ENCODE peak calls at places on chromosomes 7 and 10, in seven cellular contexts. D, P, T, I, H, G and O are unnamed samples. For H3K9me3, the result is how much of the 10 kb centered on the place peaks cover.

GRCh38 chr10:98258683-98259454 is 9.1 kb downstream of the LOXL4 start:
- DNase-seq in T (no peak), G (no peak), D (no peak), P (no peak), H (no peak), I (no peak), O (peak)

GRCh38 chr7:8436965-8437364 is 3.6 kb downstream of the NXPH1 start:
- DNase-seq in G (peak), D (no peak), T (peak), I (peak), H (no peak), P (no peak), O (no peak)

GRCh38 chr10:118564114-118564513 is 31.3 kb downstream of the PRLHR start:
- DNase-seq in G (no peak), P (no peak), T (no peak), H (no peak), D (no peak), I (no peak), O (no peak)

GRCh38 chr10:63421591-63421990 is 44.2 kb downstream of the JMJD1C start:
- DNase-seq in D (no peak), I (no peak), G (no peak), T (no peak), H (no peak), P (no peak), O (no peak)

GRCh38 chr7:140610204-140611165 is 30.1 kb downstream of the DENND2A start:
- DNase-seq in G (no peak), T (no peak), H (no peak), P (no peak), I (peak), D (peak), O (no peak)

GRCh38 chr10:68406111-68406814 is 814 bp downstream of the RUFY2 start:
- DNase-seq in I (peak), G (no peak), D (peak), T (peak), P (no peak), H (peak), O (no peak)

GRCh38 chr10:44863344-44864041 is 47.6 kb upstream of the TMEM72 start:
- DNase-seq in G (no peak), P (no peak), H (no peak), D (no peak), T (peak), I (no peak), O (no peak)

GRCh38 chr7:32518534-32519140 is 23.3 kb downstream of the AVL9 start:
- DNase-seq in D (no peak), T (no peak), P (no peak), G (no peak), I (no peak), H (no peak), O (no peak)

GRCh38 chr7:51121945-51122425 is 194.6 kb downstream of the COBL start:
- DNase-seq in I (peak), D (peak), P (no peak), H (peak), T (peak), G (no peak), O (no peak)

GRCh38 chr10:30433286-30433778 is 652 bp upstream of the MAP3K8 start:
- DNase-seq in T (peak), H (peak), I (peak), D (peak), P (no peak), G (peak), O (peak)

GRCh38 chr10:132875435-132875834 is 66.9 kb downstream of the CFAP46 start:
- DNase-seq in P (no peak), T (no peak), G (no peak), I (no peak), D (no peak), H (no peak), O (peak)

GRCh38 chr7:132045002-132045401 is 488.6 kb upstream of the PODXL start:
- DNase-seq in I (no peak), H (no peak), G (no peak), P (no peak), D (no peak), T (no peak), O (no peak)

GRCh38 chr10:87925570-87925969 is 62.1 kb downstream of the PTEN start:
- DNase-seq in I (no peak), H (no peak), P (no peak), T (no peak), D (no peak), G (no peak), O (no peak)

GRCh38 chr7:90262438-90262837 is 17.5 kb downstream of the CFAP69 start:
- DNase-seq in G (no peak), P (no peak), D (no peak), T (no peak), I (no peak), H (no peak), O (no peak)

GRCh38 chr10:67884842-67885680 is 605 bp downstream of the SIRT1 start:
- DNase-seq in G (peak), D (peak), T (peak), I (peak), H (peak), P (peak), O (peak)

GRCh38 chr7:139354729-139355128 is 5.0 kb upstream of the LUC7L2 start:
- DNase-seq in D (no peak), I (no peak), H (no peak), P (no peak), G (no peak), T (no peak), O (no peak)

GRCh38 chr10:132514841-132515521 is 22.6 kb upstream of the INPP5A start:
- DNase-seq in I (peak), G (no peak), P (no peak), D (no peak), T (peak), H (no peak), O (peak)

GRCh38 chr7:102004229-102004628 is 186.8 kb downstream of the CUX1 start:
- DNase-seq in I (peak), H (no peak), P (no peak), G (no peak), D (no peak), T (no peak), O (no peak)

GRCh38 chr7:28419717-28420116 is 7.4 kb downstream of the CREB5 start:
- DNase-seq in T (no peak), G (no peak), D (no peak), I (no peak), H (no peak), P (no peak), O (no peak)

GRCh38 chr10:31359979-31360378 is 41.0 kb downstream of the ZEB1 start:
- DNase-seq in H (no peak), D (no peak), P (no peak), T (no peak), I (no peak), G (no peak), O (no peak)

GRCh38 chr10:43287056-43288007 is 20.5 kb upstream of the RASGEF1A start:
- DNase-seq in P (no peak), D (no peak), T (peak), I (no peak), G (peak), H (no peak), O (peak)

GRCh38 chr7:40572810-40573470 is 438.1 kb downstream of the SUGCT start:
- DNase-seq in P (no peak), D (no peak), T (no peak), G (no peak), H (no peak), I (no peak), O (no peak)

GRCh38 chr7:137547477-137547876 is 203.9 kb upstream of the PTN start:
- DNase-seq in P (no peak), G (no peak), I (no peak), H (no peak), D (no peak), T (no peak), O (no peak)

GRCh38 chr10:62794306-62794705 is 10.2 kb upstream of the ADO start:
- DNase-seq in P (no peak), T (no peak), H (no peak), I (peak), D (no peak), G (no peak), O (no peak)

GRCh38 chr10:8060010-8060703 is 5.7 kb downstream of the GATA3 start:
- DNase-seq in H (no peak), G (peak), D (no peak), I (no peak), P (no peak), T (no peak), O (no peak)

GRCh38 chr7:15057272-15057671 is 154.7 kb upstream of the DGKB start:
- DNase-seq in H (no peak), G (no peak), D (no peak), I (no peak), T (no peak), P (no peak), O (no peak)

GRCh38 chr10:93071674-93072224 is 1.9 kb upstream of the CYP26A1 start:
- DNase-seq in P (no peak), D (peak), T (peak), G (no peak), I (peak), H (no peak), O (peak)

GRCh38 chr10:23200997-23201652 is 9.0 kb downstream of the PTF1A start:
- DNase-seq in D (no peak), G (no peak), I (no peak), H (no peak), T (peak), P (no peak), O (no peak)

GRCh38 chr10:35127289-35127891 is 744 bp downstream of the CREM start:
- DNase-seq in H (peak), T (peak), I (peak), G (peak), P (peak), D (peak), O (peak)

GRCh38 chr7:116780521-116780920 is 81.9 kb upstream of the CAPZA2 start:
- DNase-seq in H (no peak), G (no peak), P (no peak), T (no peak), I (no peak), D (no peak), O (no peak)

GRCh38 chr7:10181996-10182395 is 791.7 kb upstream of the PHF14 start:
- DNase-seq in T (no peak), H (no peak), I (no peak), P (no peak), D (no peak), G (no peak), O (no peak)

GRCh38 chr10:77157248-77158019 is 480.2 kb downstream of the KCNMA1 start:
- DNase-seq in I (no peak), P (no peak), T (no peak), D (no peak), H (no peak), G (no peak), O (no peak)

GRCh38 chr10:45160266-45160665 is 155.1 kb downstream of the OR13A1 start:
- DNase-seq in D (no peak), P (no peak), G (no peak), I (no peak), T (no peak), H (no peak), O (no peak)

GRCh38 chr10:71882813-71883746 is 32.0 kb upstream of the PSAP start:
- DNase-seq in G (no peak), I (no peak), T (no peak), H (no peak), D (no peak), P (no peak), O (no peak)

DNA sequence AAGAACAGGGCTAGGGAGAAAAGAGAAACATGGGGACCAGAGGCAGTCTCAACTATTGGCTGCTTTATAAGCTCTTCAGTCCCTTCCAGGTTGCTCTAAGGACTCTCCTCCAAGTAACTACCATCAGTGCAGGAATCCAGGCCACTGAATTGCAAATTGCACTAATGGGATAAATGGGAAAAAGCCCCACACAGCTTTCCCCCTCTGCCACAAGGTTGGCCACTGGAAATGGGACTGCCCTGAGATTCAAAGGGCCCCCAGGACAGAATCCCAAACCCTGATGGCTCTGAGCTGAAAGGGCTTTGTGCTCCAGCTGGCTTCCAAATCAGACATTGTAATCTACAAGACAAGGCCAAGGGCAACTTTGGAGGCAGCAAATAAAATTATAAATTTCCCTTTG is 633.2 kb downstream of the ACTR3B start:
- DNase-seq in T (no peak), D (no peak), G (no peak), I (no peak), P (no peak), H (no peak), O (no peak)
- H3K9me3 ChIP-seq in T (under half), D (under half), G (under half), I (under half), P (under half), H (under half), O (under half)

DNA sequence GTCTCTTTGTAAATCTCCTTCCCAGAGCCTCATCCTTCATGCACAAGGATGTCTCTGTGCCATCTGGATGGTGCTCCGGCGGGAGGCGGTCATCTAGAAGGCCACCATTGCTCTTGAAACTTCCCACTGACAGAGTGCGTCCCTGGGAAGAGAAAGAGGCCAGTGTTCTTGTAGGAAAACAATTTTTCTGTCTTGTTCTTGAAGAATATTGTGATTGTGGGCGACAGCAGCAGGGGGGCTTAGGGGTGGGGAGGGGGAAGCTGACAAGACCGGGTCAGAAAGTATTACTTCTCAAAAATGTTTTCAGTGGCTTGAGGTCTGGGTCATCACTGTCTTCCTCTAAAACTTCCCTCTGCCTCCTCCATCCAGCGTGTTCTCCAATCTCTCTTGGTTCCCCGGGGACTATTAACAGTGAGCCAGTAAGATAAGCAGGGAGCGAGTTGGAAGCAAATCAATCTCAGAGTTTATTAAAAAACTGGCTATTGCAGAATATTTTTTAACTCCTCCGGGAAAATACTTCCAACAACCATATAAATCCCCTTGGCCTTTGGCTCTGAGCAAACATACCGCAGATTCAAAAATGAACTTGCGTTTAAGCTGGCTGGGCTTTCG is 597.8 kb upstream of the MGMT start:
- DNase-seq in P (no peak), D (no peak), H (no peak), T (no peak), I (no peak), G (no peak), O (no peak)
- H3K9me3 ChIP-seq in P (under half), D (under half), H (under half), T (under half), I (under half), G (under half), O (under half)

DNA sequence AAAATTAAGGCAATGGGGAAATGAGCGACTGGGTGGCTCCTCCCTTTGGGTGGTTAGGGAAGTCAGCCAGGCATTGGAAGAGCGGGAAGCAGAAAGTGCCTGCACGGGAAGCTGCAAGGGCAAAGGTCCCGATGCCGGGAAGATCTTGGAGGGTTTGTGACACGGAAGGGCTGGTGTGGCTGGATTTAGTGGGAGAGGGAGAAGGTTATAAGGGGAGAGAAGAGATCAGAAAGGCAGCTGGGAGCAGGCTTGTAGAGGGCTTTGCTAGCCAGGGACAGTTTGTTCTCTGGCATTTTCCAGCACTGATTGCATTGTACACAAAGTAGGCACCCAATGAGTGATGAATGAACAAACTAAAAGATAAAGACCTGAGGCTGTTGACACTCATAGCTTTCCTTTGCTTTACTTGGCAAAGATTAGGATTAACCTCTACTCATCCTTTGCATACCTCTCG is 67.7 kb downstream of the NAMPT start:
- DNase-seq in P (peak), D (peak), I (peak), H (peak), T (peak), G (no peak), O (peak)
- H3K9me3 ChIP-seq in P (under half), D (under half), I (under half), H (under half), T (under half), G (under half), O (under half)

DNA sequence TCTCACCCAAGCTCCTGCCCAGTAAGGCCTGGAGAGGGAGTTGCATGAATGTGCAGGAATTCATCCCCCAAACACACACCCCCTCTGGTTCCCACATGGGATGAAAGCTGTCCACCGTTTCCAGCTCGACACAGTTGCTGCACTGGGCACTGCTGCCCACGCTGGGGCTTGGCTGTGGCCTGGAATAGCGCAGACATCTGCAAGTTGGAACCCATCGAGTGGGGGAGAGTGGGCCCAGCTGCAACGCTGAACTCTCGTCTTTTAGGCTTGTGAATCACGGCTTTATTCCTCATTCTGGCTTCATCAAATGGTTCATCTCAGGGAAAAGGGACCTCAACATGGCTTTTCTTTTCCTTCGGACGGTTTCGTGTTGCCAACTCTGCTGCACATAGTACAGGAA is 264.7 kb downstream of the DNAJB6 start:
- DNase-seq in H (no peak), T (no peak), G (no peak), D (no peak), I (no peak), P (no peak), O (peak)
- H3K9me3 ChIP-seq in H (under half), T (under half), G (under half), D (under half), I (under half), P (under half), O (under half)

GRCh38 chr7:158329686-158330085 is 257.9 kb downstream of the PTPRN2 start:
- DNase-seq in P (no peak), H (no peak), T (no peak), I (no peak), G (no peak), D (no peak), O (no peak)
- H3K9me3 ChIP-seq in P (under half), H (under half), T (under half), I (under half), G (under half), D (under half), O (under half)